ENCODE peak calls at places on chromosomes 13 and 19, in eight cellular contexts. J, V, A, W, B, M, Q and D are unnamed samples.

GRCh38 chr19:42563352-42564210 is 31.1 kb downstream of the CEACAM8 start:
- DNase-seq in Q (peak), M (peak), V (peak), B (peak), W (no peak), J (peak), A (no peak), D (no peak)

GRCh38 chr13:45209229-45209628 is 8.4 kb upstream of the KCTD4 start:
- DNase-seq in A (no peak), M (peak), Q (no peak), B (no peak), W (no peak), V (no peak), J (no peak), D (no peak)

GRCh38 chr13:92821324-92821723 is 405.3 kb upstream of the GPC6 start:
- DNase-seq in A (no peak), M (no peak), W (no peak), B (no peak), J (no peak), V (no peak), Q (no peak), D (no peak)

GRCh38 chr19:33434090-33434885 is 60.8 kb downstream of the CEBPG start:
- DNase-seq in V (no peak), M (no peak), W (no peak), B (no peak), Q (no peak), J (no peak), A (no peak), D (no peak)

GRCh38 chr13:30308548-30308947 is 1.2 kb upstream of the KATNAL1 start:
- DNase-seq in A (no peak), B (peak), V (peak), J (no peak), Q (no peak), M (peak), W (no peak), D (no peak)

GRCh38 chr13:97004886-97005285 is 10.6 kb upstream of the OXGR1 start:
- DNase-seq in A (no peak), B (no peak), V (no peak), J (no peak), M (no peak), W (no peak), Q (no peak), D (no peak)

GRCh38 chr13:48333976-48334375 is 30.4 kb downstream of the RB1 start:
- DNase-seq in Q (no peak), J (peak), V (no peak), B (no peak), M (peak), W (no peak), A (no peak), D (no peak)

GRCh38 chr13:24233351-24233901 is 72.9 kb downstream of the SPATA13 start:
- DNase-seq in M (peak), J (peak), Q (no peak), V (peak), B (peak), W (no peak), A (no peak), D (no peak)

GRCh38 chr19:13962738-13963602 is 10.7 kb downstream of the DCAF15 start:
- DNase-seq in Q (no peak), A (no peak), W (no peak), M (no peak), V (no peak), B (no peak), J (peak), D (no peak)

GRCh38 chr19:19120308-19121156 is 17.7 kb downstream of the TMEM161A start:
- DNase-seq in M (peak), B (peak), A (no peak), J (peak), W (no peak), Q (peak), V (peak), D (no peak)

GRCh38 chr19:34366670-34367423 is 1.9 kb downstream of the GPI start:
- DNase-seq in J (peak), Q (no peak), W (no peak), A (peak), B (no peak), M (peak), V (peak), D (no peak)

GRCh38 chr19:932647-933552 is 7.1 kb downstream of the ARID3A start:
- DNase-seq in J (peak), Q (no peak), A (peak), V (peak), W (no peak), M (peak), B (peak), D (no peak)

GRCh38 chr19:45616709-45617027 is 14.7 kb upstream of the GPR4 start:
- DNase-seq in Q (no peak), W (no peak), B (no peak), M (no peak), V (no peak), J (no peak), A (no peak), D (no peak)

GRCh38 chr13:52048516-52048915 is 24.0 kb downstream of the UTP14C start:
- DNase-seq in A (no peak), Q (no peak), J (peak), B (no peak), V (peak), W (no peak), M (peak), D (no peak)

GRCh38 chr13:93552596-93552995 is 326.0 kb downstream of the GPC6 start:
- DNase-seq in B (no peak), Q (no peak), M (no peak), W (no peak), V (no peak), J (no peak), A (no peak), D (no peak)

GRCh38 chr13:63425131-63425530 is 2009.5 kb upstream of the PCDH20 start:
- DNase-seq in J (peak), W (no peak), M (peak), Q (no peak), B (no peak), A (no peak), V (no peak), D (no peak)

GRCh38 chr19:56174550-56174949 is 1.3 kb upstream of the GALP start:
- DNase-seq in A (no peak), J (no peak), Q (no peak), V (no peak), W (no peak), B (no peak), M (no peak), D (no peak)

GRCh38 chr19:21134934-21135366 is 6.9 kb upstream of the ZNF431 start:
- DNase-seq in B (no peak), W (no peak), Q (no peak), V (no peak), J (no peak), A (no peak), M (no peak), D (no peak)

GRCh38 chr19:46056536-46056935 is 15.7 kb upstream of the IGFL4 start:
- DNase-seq in A (no peak), B (no peak), V (no peak), M (no peak), Q (no peak), W (no peak), J (no peak), D (no peak)

GRCh38 chr13:64505511-64505910 is 2724.6 kb downstream of the PCDH9 start:
- DNase-seq in A (no peak), J (peak), W (no peak), V (peak), Q (no peak), M (peak), B (no peak), D (no peak)

GRCh38 chr13:28792992-28793391 is 27.1 kb upstream of the MTUS2 start:
- DNase-seq in W (no peak), M (peak), A (peak), J (peak), Q (no peak), B (no peak), V (peak), D (no peak)

GRCh38 chr19:55300821-55301458 is 17.1 kb downstream of the BRSK1 start:
- DNase-seq in M (no peak), A (no peak), B (no peak), J (no peak), V (no peak), W (no peak), Q (no peak), D (no peak)

GRCh38 chr19:43695985-43696729 is 19.7 kb upstream of the IRGC start:
- DNase-seq in B (no peak), J (no peak), A (no peak), Q (no peak), V (no peak), M (no peak), W (no peak), D (no peak)

GRCh38 chr19:2507109-2507508 is 31.2 kb downstream of the GADD45B start:
- DNase-seq in A (no peak), Q (peak), J (peak), W (no peak), M (peak), B (no peak), V (peak), D (peak)

GRCh38 chr13:30690282-30691188 is 44.8 kb upstream of the ALOX5AP start:
- DNase-seq in Q (no peak), V (peak), W (peak), B (no peak), M (peak), A (peak), J (peak), D (no peak)

GRCh38 chr13:76414320-76414719 is 471.9 kb downstream of the KCTD12 start:
- DNase-seq in W (no peak), B (peak), A (no peak), Q (no peak), M (no peak), J (no peak), V (no peak), D (no peak)

GRCh38 chr13:77800219-77800618 is 102.7 kb downstream of the SLAIN1 start:
- DNase-seq in J (no peak), Q (no peak), V (no peak), A (no peak), B (no peak), M (peak), W (no peak), D (no peak)

GRCh38 chr19:35120898-35121297 is 5.3 kb downstream of the FXYD3 start:
- DNase-seq in M (peak), B (no peak), J (no peak), A (no peak), V (no peak), W (no peak), Q (no peak), D (no peak)

GRCh38 chr19:46351241-46352041 is 4.6 kb downstream of the PPP5C start:
- DNase-seq in A (no peak), B (no peak), W (no peak), J (peak), V (peak), M (peak), Q (peak), D (no peak)

GRCh38 chr19:49362926-49363264 is 679 bp upstream of the TEAD2 start:
- DNase-seq in A (no peak), Q (peak), B (peak), V (peak), W (no peak), J (no peak), M (no peak), D (no peak)

GRCh38 chr19:1210227-1210538 is 4.6 kb downstream of the STK11 start:
- DNase-seq in J (no peak), W (no peak), V (no peak), A (no peak), B (no peak), Q (no peak), M (no peak), D (no peak)

GRCh38 chr19:44401108-44401786 is at the start of gene ZNF285:
- DNase-seq in Q (peak), W (peak), J (peak), B (peak), M (peak), A (peak), V (peak), D (peak)

GRCh38 chr13:48317511-48317981 is 14.0 kb downstream of the RB1 start:
- DNase-seq in W (no peak), J (no peak), B (no peak), A (no peak), M (no peak), V (no peak), Q (no peak), D (no peak)

GRCh38 chr13:70424928-70425327 is 316.7 kb upstream of the KLHL1 start:
- DNase-seq in V (no peak), Q (no peak), W (no peak), B (no peak), A (no peak), J (no peak), M (no peak), D (no peak)

GRCh38 chr13:20405691-20406090 is 120.0 kb downstream of the CRYL1 start:
- DNase-seq in B (peak), J (no peak), M (no peak), V (no peak), Q (no peak), W (no peak), A (no peak), D (no peak)

GRCh38 chr19:14632286-14632685 is 42.4 kb downstream of the ADGRE3 start:
- DNase-seq in M (peak), V (peak), W (no peak), B (no peak), A (no peak), J (no peak), Q (no peak), D (peak)

GRCh38 chr13:95497307-95497943 is 55.1 kb upstream of the CLDN10 start:
- DNase-seq in V (no peak), A (no peak), J (no peak), W (no peak), Q (peak), M (no peak), B (no peak), D (no peak)

GRCh38 chr19:10004617-10005016 is 5.7 kb downstream of the COL5A3 start:
- DNase-seq in J (no peak), V (no peak), B (no peak), M (no peak), W (no peak), Q (no peak), A (no peak), D (no peak)

GRCh38 chr19:43078311-43078710 is 4.2 kb downstream of the PSG2 start:
- DNase-seq in J (no peak), A (peak), V (peak), M (peak), Q (no peak), B (no peak), W (no peak), D (no peak)

GRCh38 chr19:38565686-38566105 is 52.1 kb downstream of the MAP4K1 start:
- DNase-seq in B (no peak), V (no peak), M (no peak), J (no peak), A (no peak), W (no peak), Q (no peak), D (no peak)
- H3K4me3 ChIP-seq in B (no peak), V (no peak), M (no peak), J (no peak), A (no peak), W (no peak), Q (no peak), D (no peak)

GRCh38 chr13:85095887-85096286 is 703.3 kb downstream of the SLITRK6 start:
- DNase-seq in V (no peak), M (no peak), B (no peak), A (no peak), W (no peak), J (no peak), Q (no peak), D (no peak)
- TF ChIP-seq CTCF in V (no peak), M (no peak), B (no peak), A (no peak), W (no peak), J (no peak), Q (no peak), D (no peak)

GRCh38 chr19:11113140-11113708 is 24.0 kb downstream of the LDLR start:
- DNase-seq in Q (no peak), V (no peak), A (no peak), M (no peak), J (no peak), W (no peak), B (no peak), D (no peak)

GRCh38 chr19:11111771-11112144 is 22.5 kb downstream of the LDLR start:
- DNase-seq in W (no peak), V (no peak), B (no peak), A (no peak), M (no peak), Q (no peak), J (no peak), D (no peak)

GRCh38 chr19:11115895-11116446 is 26.7 kb downstream of the LDLR start:
- DNase-seq in W (no peak), A (no peak), M (no peak), V (no peak), B (no peak), J (no peak), Q (no peak), D (no peak)

GRCh38 chr19:11115042-11115441 is 25.8 kb downstream of the LDLR start:
- DNase-seq in B (no peak), J (no peak), V (no peak), A (no peak), M (no peak), Q (no peak), W (no peak), D (no peak)

GRCh38 chr19:11116507-11116906 is 27.2 kb downstream of the LDLR start:
- DNase-seq in V (no peak), J (no peak), M (no peak), W (no peak), A (no peak), Q (no peak), B (no peak), D (no peak)
- H3K4me3 ChIP-seq in V (no peak), J (no peak), M (no peak), W (no peak), A (no peak), Q (no peak), B (no peak), D (no peak)

DNA sequence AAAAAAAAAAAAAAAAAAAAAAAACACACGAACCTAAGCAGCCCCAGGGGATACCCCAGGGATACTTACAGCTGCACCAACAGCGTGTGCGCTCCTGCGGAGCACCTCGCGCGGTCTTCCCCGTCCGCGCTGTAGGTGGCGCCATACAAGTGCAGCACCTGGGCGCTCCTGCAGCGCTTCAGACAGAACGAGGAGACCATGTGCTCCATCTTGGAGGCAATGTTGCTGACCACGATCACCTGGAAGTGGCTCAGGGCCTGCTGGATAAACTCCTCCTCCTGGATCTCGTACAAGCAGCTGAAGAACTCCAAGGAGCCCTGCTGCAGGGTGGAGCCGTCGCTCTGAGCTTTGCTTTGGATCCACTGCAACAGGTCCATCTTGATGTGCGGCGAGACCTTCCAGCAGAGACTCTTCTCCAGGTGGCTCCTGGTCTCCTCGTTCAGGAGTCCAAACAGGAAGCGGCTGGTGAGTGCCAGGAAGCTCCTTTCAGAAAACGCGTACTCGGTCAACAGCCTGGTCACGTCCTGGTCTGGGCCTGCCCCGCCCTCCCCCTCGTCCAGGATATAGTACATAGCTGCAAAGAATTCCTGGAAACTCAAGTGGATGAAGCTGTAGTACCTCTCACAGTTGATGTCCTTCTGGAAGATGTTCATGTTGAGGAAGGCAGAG is 14.5 kb downstream of the NLRP12 start:
- DNase-seq in W (no peak), B (no peak), V (no peak), Q (no peak), A (no peak), M (no peak), J (no peak), D (no peak)
- TF ChIP-seq CTCF in W (no peak), B (peak), V (peak), Q (no peak), A (peak), M (peak), J (peak), D (no peak)

DNA sequence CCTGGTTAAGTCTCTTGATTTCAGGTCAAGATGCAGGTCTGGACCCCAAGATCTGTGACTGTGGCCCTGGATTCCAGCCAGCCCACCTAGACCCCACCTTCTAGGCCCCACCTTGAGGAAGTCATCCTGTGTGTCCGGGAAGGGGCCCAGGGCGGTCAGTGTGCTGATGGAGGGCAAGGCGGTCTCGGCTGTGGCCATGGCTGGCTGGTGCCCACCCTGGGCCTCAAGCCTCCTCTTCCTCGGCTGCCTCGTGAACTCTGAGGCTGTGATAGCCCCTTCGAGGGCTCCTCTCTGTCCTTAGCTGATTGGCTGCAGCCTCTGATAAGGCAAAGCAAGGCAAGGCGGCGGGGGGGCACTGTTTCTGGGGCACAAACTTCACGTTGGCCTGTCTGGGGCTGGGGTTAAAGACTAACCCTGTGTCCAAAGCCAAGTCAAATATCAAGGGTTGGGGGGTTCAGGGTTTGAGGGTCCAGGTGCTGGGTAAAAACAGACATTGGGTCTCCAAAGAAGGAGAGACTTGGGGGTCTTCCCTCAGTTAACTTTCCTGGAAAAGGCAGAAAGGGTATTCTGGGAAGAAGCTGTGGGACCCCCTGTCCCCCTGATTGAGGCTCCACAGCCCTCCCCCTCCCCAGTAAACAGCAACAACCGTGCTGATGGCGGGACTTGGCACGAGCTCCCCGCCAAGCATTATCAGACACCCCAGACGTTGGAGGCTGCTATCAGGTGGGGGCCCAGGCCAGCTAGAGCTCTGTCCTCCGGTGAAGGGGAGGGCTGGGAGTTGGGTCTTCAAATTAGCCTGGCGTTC is at the start of gene KLF1:
- DNase-seq in Q (no peak), A (no peak), M (no peak), B (no peak), J (no peak), V (no peak), W (no peak), D (no peak)
- H3K4me3 ChIP-seq in Q (no peak), A (no peak), M (no peak), B (peak), J (no peak), V (no peak), W (no peak), D (peak)